ENCODE peak calls at places on chromosomes 13 and 19, in seven cellular contexts. D, B, U, O, R, Y and K are unnamed samples.

GRCh38 chr19:31499826-31500539 is 150.7 kb upstream of the TSHZ3 start:
- DNase-seq in Y (no peak), B (no peak), O (no peak), R (no peak), D (no peak), U (no peak), K (no peak)

GRCh38 chr19:44344255-44344654 is 12.2 kb downstream of the ZNF112 start:
- DNase-seq in D (no peak), Y (no peak), O (no peak), R (no peak), B (no peak), U (no peak), K (peak; percentile 1)

GRCh38 chr19:1252221-1252817 is 3.9 kb downstream of the MIDN start:
- DNase-seq in O (peak; percentile 85), U (peak; percentile 38), Y (no peak), D (no peak), R (peak; percentile 88), B (no peak), K (no peak)

GRCh38 chr13:41700790-41701310 is 243.5 kb downstream of the RGCC start:
- DNase-seq in U (no peak), Y (peak; percentile 45), O (no peak), R (peak; percentile 66), D (no peak), B (no peak), K (peak; percentile 41)

GRCh38 chr19:53254451-53255341 is at the start of gene ZNF677:
- DNase-seq in D (peak; percentile 79), O (peak; percentile 45), U (peak; percentile 83), B (peak; percentile 77), Y (no peak), R (peak; percentile 76), K (peak; percentile 88)

GRCh38 chr19:6862673-6863078 is 24.7 kb upstream of the ADGRE1 start:
- DNase-seq in B (peak; percentile 70), O (peak; percentile 47), U (peak; percentile 81), R (peak; percentile 69), D (peak; percentile 92), Y (peak; percentile 35), K (peak; percentile 66)

GRCh38 chr13:29540334-29540733 is 55.2 kb downstream of the SLC7A1 start:
- DNase-seq in U (no peak), Y (no peak), R (no peak), B (no peak), D (no peak), O (no peak), K (no peak)

GRCh38 chr19:15432018-15432494 is 13.3 kb upstream of the AKAP8L start:
- DNase-seq in R (no peak), Y (no peak), D (no peak), U (no peak), O (no peak), B (no peak), K (no peak)

GRCh38 chr19:681029-681626 is 4.9 kb downstream of the FSTL3 start:
- DNase-seq in B (no peak), Y (no peak), O (peak; percentile 87), R (no peak), D (no peak), U (peak; percentile 91), K (no peak)

GRCh38 chr19:49111218-49111998 is 2.8 kb upstream of the LIN7B start:
- DNase-seq in B (no peak), D (no peak), Y (no peak), R (no peak), U (no peak), O (no peak), K (peak; percentile 28)